ENCODE peak calls at places on chromosomes 12 and 14, in ten cellular contexts. X is Right ventricle myocardium inferior; B is aorta; U is left cardiac atrium; V is HCT116; C is naive thymus-derived CD4-positive, alpha-beta T cell; O is sciatic nerve; K is heart right ventricle; L is CD4-positive, CD25-positive, alpha-beta regulatory T cell; P is activated CD8-positive, alpha-beta T cell treated with anti-CD3 and anti-CD28 coated beads, Interleukin-2, amount 10 ng/mL, durations not matched to agents 7 days and 5 days. T is an unnamed sample.

GRCh38 chr12:26434299-26434915 is 239.0 kb downstream of the SSPN start:
- ATAC-seq in B (no peak), C (no peak), U (no peak), V (peak), K (no peak), O (peak), X (peak), L (no peak), P (no peak), T (no peak)

GRCh38 chr12:131171029-131171428 is 217.3 kb downstream of the ADGRD1 start:
- ATAC-seq in U (no peak), V (no peak), O (no peak), L (no peak), X (no peak), K (no peak), C (no peak), P (no peak), B (no peak), T (no peak)

GRCh38 chr12:54523637-54524036 is 25.8 kb upstream of the PDE1B start:
- ATAC-seq in C (no peak), X (no peak), P (no peak), O (no peak), B (no peak), K (no peak), U (no peak), V (no peak), L (no peak), T (no peak)

GRCh38 chr12:1422604-1423315 is 171.6 kb downstream of the FBXL14 start:
- ATAC-seq in U (no peak), L (no peak), K (no peak), O (no peak), B (no peak), P (no peak), V (no peak), X (no peak), C (peak), T (no peak)

GRCh38 chr12:122471324-122472226 is 29.2 kb downstream of the ZCCHC8 start:
- ATAC-seq in V (peak), C (peak), B (peak), U (peak), K (peak), L (peak), P (peak), O (peak), X (no peak), T (peak)

GRCh38 chr12:19398376-19399363 is 40.6 kb upstream of the AEBP2 start:
- ATAC-seq in L (no peak), K (no peak), P (no peak), B (no peak), U (no peak), V (no peak), C (no peak), O (no peak), X (peak), T (no peak)

GRCh38 chr14:75295491-75296338 is 17.1 kb downstream of the FOS start:
- ATAC-seq in V (peak), U (peak), C (peak), K (peak), O (peak), X (peak), L (peak), P (peak), B (peak), T (peak)

GRCh38 chr14:46344327-46344937 is 307.1 kb downstream of the RPL10L start:
- ATAC-seq in O (no peak), X (no peak), P (no peak), K (no peak), U (no peak), C (no peak), V (peak), B (no peak), L (no peak), T (no peak)

GRCh38 chr12:31524791-31525495 is 66.0 kb downstream of the DENND5B start:
- ATAC-seq in B (no peak), X (no peak), U (no peak), K (no peak), L (no peak), P (no peak), V (no peak), O (no peak), C (no peak), T (no peak)

GRCh38 chr14:53824061-53824460 is 132.6 kb downstream of the BMP4 start:
- ATAC-seq in V (no peak), C (no peak), K (no peak), B (no peak), O (no peak), X (no peak), U (no peak), P (no peak), L (no peak), T (no peak)

GRCh38 chr14:69547701-69548348 is 26.8 kb downstream of the CCDC177 start:
- ATAC-seq in O (peak), U (peak), C (peak), B (no peak), L (no peak), K (peak), X (peak), V (peak), P (peak), T (no peak)

GRCh38 chr12:52258335-52258901 is 16.0 kb upstream of the KRT86 start:
- ATAC-seq in V (no peak), U (peak), P (no peak), L (no peak), B (peak), O (no peak), X (no peak), C (no peak), K (no peak), T (peak)

GRCh38 chr14:21915814-21916213 is 242.2 kb upstream of the OR4E1 start:
- ATAC-seq in P (no peak), O (no peak), L (no peak), V (no peak), X (no peak), K (no peak), B (no peak), U (no peak), C (no peak), T (no peak)

GRCh38 chr12:51922762-51923505 is 15.6 kb downstream of the ACVRL1 start:
- ATAC-seq in B (peak), K (peak), P (no peak), O (peak), U (peak), L (no peak), X (peak), V (peak), C (peak), T (peak)

GRCh38 chr14:71397371-71397770 is 490.1 kb downstream of the PCNX1 start:
- ATAC-seq in V (no peak), P (no peak), B (no peak), U (no peak), O (no peak), K (no peak), C (no peak), X (no peak), L (no peak), T (no peak)

GRCh38 chr12:67634167-67634793 is 14.3 kb upstream of the DYRK2 start:
- ATAC-seq in U (peak), C (no peak), K (peak), X (peak), B (no peak), V (no peak), P (no peak), L (no peak), O (peak), T (no peak)

GRCh38 chr14:91311284-91311662 is 66.8 kb upstream of the GPR68 start:
- ATAC-seq in L (peak), C (peak), U (no peak), K (peak), O (no peak), V (peak), P (peak), X (peak), B (no peak), T (no peak)

GRCh38 chr14:66228267-66228970 is 257.8 kb upstream of the CCDC196 start:
- ATAC-seq in V (no peak), U (no peak), P (no peak), C (no peak), B (no peak), X (no peak), K (no peak), L (no peak), O (no peak), T (no peak)